ENCODE peak calls at places on chromosome 5, in five cellular contexts. H is Peyer's patch, I is sigmoid colon, O is testis, M is K562. K is an unnamed sample. For H3K4me1, the result is how much of the 10 kb centered on the place peaks cover.

GRCh38 chr5:169354263-169354662 is 53.3 kb upstream of the SLIT3 start:
- DNase-seq in O (no peak), I (no peak), H (no peak), M (no peak), K (no peak)

GRCh38 chr5:107516452-107517184 is 154.1 kb downstream of the EFNA5 start:
- DNase-seq in H (no peak), O (no peak), I (no peak), M (no peak), K (no peak)

GRCh38 chr5:2536632-2537031 is 214.8 kb downstream of the IRX2 start:
- DNase-seq in O (no peak), M (no peak), I (no peak), H (no peak), K (no peak)

GRCh38 chr5:174317261-174317894 is 271.9 kb downstream of the NSG2 start:
- DNase-seq in H (no peak), O (peak), M (peak), I (peak), K (no peak)

GRCh38 chr5:138032028-138032571 is 779 bp downstream of the FAM13B start:
- DNase-seq in M (no peak), O (peak), I (peak), H (peak), K (peak)

GRCh38 chr5:159257007-159257406 is 6.1 kb upstream of the UBLCP1 start:
- DNase-seq in I (no peak), H (no peak), M (no peak), O (no peak), K (no peak)

GRCh38 chr5:127011151-127011550 is 19.2 kb downstream of the MARCHF3 start:
- DNase-seq in O (no peak), I (no peak), H (no peak), M (no peak), K (no peak)

GRCh38 chr5:157486861-157487260 is 26.8 kb downstream of the NIPAL4 start:
- DNase-seq in M (no peak), O (peak), H (peak), I (no peak), K (no peak)

GRCh38 chr5:148904440-148904839 is 78.0 kb downstream of the ADRB2 start:
- DNase-seq in O (no peak), M (no peak), I (peak), H (no peak), K (no peak)

GRCh38 chr5:177523711-177524538 is 7.2 kb upstream of the DDX41 start:
- DNase-seq in M (no peak), H (no peak), O (no peak), I (peak), K (no peak)

GRCh38 chr5:104179057-104179456 is 616.5 kb upstream of the NUDT12 start:
- DNase-seq in O (peak), I (no peak), H (no peak), M (peak), K (no peak)

GRCh38 chr5:132266031-132266835 is 8.7 kb downstream of the PDLIM4 start:
- DNase-seq in O (no peak), I (no peak), M (no peak), H (no peak), K (peak)

GRCh38 chr5:79143684-79144379 is 32.2 kb downstream of the BHMT start:
- DNase-seq in H (no peak), M (peak), I (no peak), O (no peak), K (no peak)

GRCh38 chr5:66595877-66596790 is at the start of gene MAST4:
- DNase-seq in M (peak), I (peak), O (peak), H (peak), K (peak)

GRCh38 chr5:40160435-40160834 is 519.3 kb upstream of the PTGER4 start:
- DNase-seq in I (no peak), O (no peak), M (no peak), H (no peak), K (no peak)
- TF ChIP-seq CTCF in I (no peak), O (no peak), M (no peak), H (no peak), K (no peak)

GRCh38 chr5:53560506-53561191 is at the start of gene NDUFS4:
- DNase-seq in M (peak), I (peak), H (peak), O (peak), K (peak)
- TF ChIP-seq POLR2A in M (peak), I (peak), H (peak), O (no peak), K (no peak)

GRCh38 chr5:150521939-150522503 is 14.1 kb downstream of the NDST1 start:
- DNase-seq in O (no peak), H (no peak), I (no peak), M (no peak), K (no peak)

GRCh38 chr5:150519978-150520377 is 12.0 kb downstream of the NDST1 start:
- DNase-seq in M (no peak), I (no peak), O (no peak), H (no peak), K (no peak)

GRCh38 chr5:150520747-150521521 is 13.0 kb downstream of the NDST1 start:
- DNase-seq in I (no peak), O (no peak), H (no peak), M (no peak), K (no peak)

GRCh38 chr5:150522504-150523464 is 14.9 kb downstream of the NDST1 start:
- DNase-seq in H (no peak), M (no peak), O (no peak), I (no peak), K (no peak)

GRCh38 chr5:150521522-150521817 is 13.5 kb downstream of the NDST1 start:
- DNase-seq in H (no peak), I (no peak), M (no peak), O (no peak), K (no peak)
- H3K4me1 ChIP-seq in H (under half), I (half or more), M (under half), O (half or more), K (under half)

DNA sequence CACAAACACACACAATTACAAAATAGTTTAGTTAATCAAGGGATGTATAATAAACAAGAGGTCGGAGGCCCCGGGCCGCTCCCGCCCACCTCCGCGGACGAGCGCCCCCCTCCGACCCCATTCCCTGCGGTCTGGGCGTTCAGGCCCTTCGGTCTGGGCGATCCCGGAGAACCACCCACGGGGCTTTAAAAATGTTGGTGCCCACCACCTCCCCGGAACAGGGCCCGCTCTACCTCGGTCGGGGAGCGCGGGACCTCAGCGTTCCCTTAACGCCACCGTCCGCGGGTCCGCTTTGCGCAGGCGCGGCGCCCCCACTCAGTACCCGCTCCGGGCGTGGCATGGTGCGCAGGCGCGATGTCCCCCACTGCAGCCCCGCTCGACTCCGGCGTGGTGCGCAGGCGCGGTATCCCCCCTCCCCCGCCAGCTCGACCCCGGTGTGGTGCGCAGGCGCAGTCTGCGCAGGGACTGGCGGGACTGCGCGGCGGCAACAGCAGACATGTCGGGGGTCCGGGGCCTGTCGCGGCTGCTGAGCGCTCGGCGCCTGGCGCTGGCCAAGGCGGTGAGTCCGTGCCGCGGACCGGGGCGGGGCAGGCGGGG is at the start of the genes CCDC127 and SDHA:
- DNase-seq in I (peak), O (peak), H (peak), M (peak), K (peak)
- TF ChIP-seq CTCF in I (peak), O (peak), H (no peak), M (peak), K (peak)

DNA sequence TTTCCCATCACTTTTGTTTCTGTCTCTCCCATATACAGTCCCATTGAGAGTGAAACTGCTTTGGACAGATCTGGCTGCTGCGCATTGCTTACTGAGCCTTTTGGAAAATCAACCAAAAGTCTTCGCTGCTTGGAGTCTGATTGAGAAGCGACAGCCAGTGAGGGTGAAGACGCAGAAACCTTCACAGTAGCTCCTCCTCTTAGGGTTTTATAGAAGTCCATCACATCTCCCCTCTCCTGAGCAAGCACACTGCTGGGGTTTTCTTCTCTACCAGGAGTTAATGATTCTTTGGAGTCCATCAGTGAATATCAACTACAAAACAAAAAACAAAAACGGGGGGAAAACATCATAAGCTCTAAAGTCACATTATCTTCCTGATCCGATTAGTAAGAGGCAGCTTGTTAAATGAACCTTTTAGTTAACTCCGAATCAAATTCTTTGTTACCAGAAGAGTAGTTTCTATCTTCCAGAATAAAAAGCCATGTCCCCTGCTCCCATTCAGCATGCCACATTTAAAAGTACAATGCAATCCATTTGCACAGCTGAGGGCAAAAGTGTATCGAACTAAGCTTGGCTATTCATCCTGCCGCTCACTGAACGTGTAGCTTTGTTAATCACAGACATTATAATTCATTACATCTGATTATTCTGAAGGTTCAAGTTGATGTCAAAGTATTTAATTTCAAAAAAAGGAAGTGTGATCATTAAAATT is 2.8 kb downstream of the NR3C1 start:
- DNase-seq in H (no peak), I (no peak), O (peak), M (no peak), K (no peak)
- TF ChIP-seq POLR2A in H (no peak), I (no peak), O (no peak), M (no peak), K (no peak)

GRCh38 chr5:135392256-135392655 is 6.8 kb downstream of the MACROH2A1 start:
- DNase-seq in H (no peak), M (no peak), I (no peak), O (no peak), K (no peak)
- H3K4me1 ChIP-seq in H (under half), M (half or more), I (half or more), O (under half), K (under half)

GRCh38 chr5:128276537-128277216 is 193.1 kb downstream of the SLC12A2 start:
- DNase-seq in H (no peak), M (no peak), I (no peak), O (no peak), K (no peak)

GRCh38 chr5:128271859-128272446 is 188.4 kb downstream of the SLC12A2 start:
- DNase-seq in I (no peak), O (no peak), H (no peak), M (no peak), K (no peak)

GRCh38 chr5:128274441-128274840 is 190.9 kb downstream of the SLC12A2 start:
- DNase-seq in I (no peak), H (no peak), M (no peak), O (no peak), K (no peak)

GRCh38 chr5:128273736-128274135 is 190.2 kb downstream of the SLC12A2 start:
- DNase-seq in O (no peak), H (no peak), I (no peak), M (no peak), K (no peak)

DNA sequence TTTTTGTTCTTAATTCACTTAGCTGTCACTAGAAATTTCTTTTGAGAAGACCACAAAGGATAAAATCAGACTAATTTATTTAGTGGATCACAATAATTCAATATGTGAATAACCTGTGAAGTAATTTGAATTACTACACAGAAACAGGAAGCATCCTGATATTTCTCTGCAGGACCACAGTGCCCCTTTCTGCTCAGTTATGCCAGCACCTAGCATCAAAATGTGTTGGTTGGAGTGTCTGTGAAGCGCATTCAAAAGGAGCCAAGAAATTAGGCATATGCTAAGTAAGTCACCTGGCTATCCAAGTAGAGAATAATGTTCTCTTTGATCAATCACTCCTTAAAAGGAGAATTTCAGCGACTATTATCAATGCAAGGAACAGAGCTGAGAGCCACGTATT is 187.5 kb downstream of the SLC12A2 start:
- DNase-seq in O (no peak), H (no peak), M (no peak), I (no peak), K (no peak)
- TF ChIP-seq CTCF in O (no peak), H (no peak), M (no peak), I (no peak), K (no peak)

GRCh38 chr5:89301572-89302025 is 418.6 kb upstream of the MEF2C start:
- DNase-seq in M (no peak), I (no peak), O (no peak), H (no peak), K (no peak)
- TF ChIP-seq POLR2A in M (no peak), I (no peak), O (no peak), H (no peak), K (no peak)